ENCODE peak calls at places on chromosomes 5 and 9, in four cellular contexts. D, T, L and Q are unnamed samples.

GRCh38 chr5:93674138-93674537 is 67.3 kb downstream of the POU5F2 start:
- DNase-seq in D (peak; percentile 30), L (no peak), T (no peak), Q (peak; percentile 2)

GRCh38 chr5:18465833-18466681 is 831.8 kb downstream of the TAF11L14 start:
- DNase-seq in D (peak; percentile 50), T (peak; percentile 6), L (peak; percentile 33), Q (peak; percentile 50)

GRCh38 chr9:37262410-37262809 is 142.0 kb downstream of the ZCCHC7 start:
- DNase-seq in T (no peak), D (peak; percentile 35), L (peak; percentile 61), Q (peak; percentile 63)

GRCh38 chr5:14668247-14668646 is 3.7 kb downstream of the OTULIN start:
- DNase-seq in T (no peak), L (no peak), D (no peak), Q (no peak)

GRCh38 chr5:103120607-103121200 is 603 bp downstream of the PPIP5K2 start:
- DNase-seq in L (peak; percentile 15), D (peak; percentile 23), T (no peak), Q (peak; percentile 16)

GRCh38 chr5:75089137-75089536 is 36.8 kb upstream of the GCNT4 start:
- DNase-seq in D (no peak), T (no peak), L (no peak), Q (no peak)

GRCh38 chr5:71782393-71782770 is 63.3 kb downstream of the CARTPT start:
- DNase-seq in T (no peak), D (no peak), L (peak; percentile 15), Q (no peak)

GRCh38 chr5:153881687-153882086 is 157.0 kb downstream of the FAM114A2 start:
- DNase-seq in D (no peak), L (no peak), T (no peak), Q (no peak)

GRCh38 chr5:177988989-177989625 is 6.9 kb downstream of the PROP1 start:
- DNase-seq in D (no peak), T (no peak), L (no peak), Q (no peak)

GRCh38 chr9:15711531-15712295 is 158.9 kb downstream of the CCDC171 start:
- DNase-seq in T (no peak), L (no peak), D (peak; percentile 76), Q (peak; percentile 60)